ENCODE peak calls at places on chromosomes 1 and 21, in seven cellular contexts. S, M, W, Q, C, Y and O are unnamed samples.
A peak's percentile ranks its signal among the peaks of the same experiment; 100 is the strongest.

GRCh38 chr1:47436304-47436978 is 1.4 kb upstream of the FOXD2 start:
- DNase-seq in S (peak; percentile 90), M (peak; percentile 89), W (peak; percentile 87), Q (peak; percentile 73), C (peak; percentile 94), Y (peak; percentile 88), O (peak; percentile 78)

GRCh38 chr1:55064071-55064581 is 24.8 kb downstream of the PCSK9 start:
- DNase-seq in S (peak; percentile 55), M (peak; percentile 27), W (no peak), Q (no peak), C (no peak), Y (no peak), O (no peak)

GRCh38 chr1:177411371-177411770 is 240.6 kb downstream of the BRINP2 start:
- DNase-seq in S (no peak), M (peak; percentile 43), W (no peak), Q (no peak), C (no peak), Y (no peak), O (no peak)

GRCh38 chr1:3222042-3222692 is 153.2 kb downstream of the PRDM16 start:
- DNase-seq in S (peak; percentile 81), M (no peak), W (peak; percentile 62), Q (peak; percentile 65), C (peak; percentile 81), Y (peak; percentile 82), O (no peak)

GRCh38 chr21:36420571-36421339 is 35.6 kb downstream of the CHAF1B start:
- DNase-seq in S (no peak), M (no peak), W (no peak), Q (no peak), C (no peak), Y (no peak), O (no peak)

GRCh38 chr1:78440381-78440793 is 50.4 kb upstream of the PTGFR start:
- DNase-seq in S (no peak), M (no peak), W (no peak), Q (no peak), C (no peak), Y (no peak), O (no peak)

GRCh38 chr1:101280942-101281654 is 44.3 kb downstream of the S1PR1 start:
- DNase-seq in S (no peak), M (no peak), W (no peak), Q (no peak), C (no peak), Y (no peak), O (no peak)

GRCh38 chr1:7300893-7301292 is 470.2 kb upstream of the VAMP3 start:
- DNase-seq in S (no peak), M (no peak), W (no peak), Q (peak; percentile 0), C (no peak), Y (no peak), O (no peak)

GRCh38 chr1:153505576-153505975 is 30.2 kb downstream of the S100A6 start:
- DNase-seq in S (no peak), M (no peak), W (no peak), Q (no peak), C (no peak), Y (no peak), O (no peak)

GRCh38 chr1:71393301-71393700 is 312.5 kb upstream of the ZRANB2 start:
- DNase-seq in S (no peak), M (no peak), W (no peak), Q (no peak), C (no peak), Y (no peak), O (no peak)

GRCh38 chr1:10538608-10539355 is 64.0 kb downstream of the PEX14 start:
- DNase-seq in S (no peak), M (no peak), W (no peak), Q (no peak), C (no peak), Y (no peak), O (no peak)

GRCh38 chr1:174890024-174890423 is 109.7 kb upstream of the CACYBP start:
- DNase-seq in S (no peak), M (no peak), W (no peak), Q (no peak), C (no peak), Y (no peak), O (no peak)

GRCh38 chr1:3141836-3142235 is 72.8 kb downstream of the PRDM16 start:
- DNase-seq in S (no peak), M (no peak), W (no peak), Q (no peak), C (no peak), Y (no peak), O (no peak)

GRCh38 chr21:42532466-42533181 is 19.0 kb downstream of the SLC37A1 start:
- DNase-seq in S (peak; percentile 82), M (no peak), W (peak; percentile 88), Q (peak; percentile 54), C (peak; percentile 55), Y (peak; percentile 71), O (peak; percentile 82)

GRCh38 chr1:161772397-161772796 is 6.3 kb downstream of the ATF6 start:
- DNase-seq in S (no peak), M (no peak), W (no peak), Q (no peak), C (no peak), Y (no peak), O (no peak)

GRCh38 chr1:39943471-39944290 is 11.3 kb upstream of the MFSD2A start:
- DNase-seq in S (no peak), M (no peak), W (no peak), Q (no peak), C (no peak), Y (no peak), O (no peak)

GRCh38 chr1:86362807-86363206 is 33.3 kb downstream of the ODF2L start:
- DNase-seq in S (no peak), M (no peak), W (no peak), Q (no peak), C (no peak), Y (no peak), O (no peak)

GRCh38 chr1:153921803-153922075 is 1.0 kb downstream of the GATAD2B start:
- DNase-seq in S (peak; percentile 54), M (no peak), W (no peak), Q (no peak), C (peak; percentile 42), Y (no peak), O (no peak)

GRCh38 chr1:86436041-86436440 is 12.1 kb downstream of the CLCA2 start:
- DNase-seq in S (no peak), M (no peak), W (no peak), Q (no peak), C (no peak), Y (no peak), O (no peak)

GRCh38 chr21:44028287-44028659 is 16.2 kb downstream of the TRAPPC10 start:
- DNase-seq in S (no peak), M (no peak), W (peak; percentile 6), Q (no peak), C (no peak), Y (no peak), O (no peak)

GRCh38 chr1:163410073-163410522 is 88.3 kb downstream of the NUF2 start:
- DNase-seq in S (no peak), M (peak; percentile 88), W (no peak), Q (no peak), C (no peak), Y (no peak), O (no peak)

GRCh38 chr1:223482766-223483165 is 89.6 kb downstream of the CCDC185 start:
- DNase-seq in S (no peak), M (no peak), W (no peak), Q (no peak), C (no peak), Y (no peak), O (no peak)

GRCh38 chr21:28427356-28428022 is 565.2 kb downstream of the LTN1 start:
- DNase-seq in S (no peak), M (no peak), W (no peak), Q (no peak), C (no peak), Y (no peak), O (no peak)

GRCh38 chr1:225889743-225890142 is 797 bp upstream of the LEFTY1 start:
- DNase-seq in S (no peak), M (no peak), W (no peak), Q (no peak), C (peak; percentile 39), Y (no peak), O (peak; percentile 22)

GRCh38 chr1:225890346-225891228 is 1.6 kb upstream of the LEFTY1 start:
- DNase-seq in S (no peak), M (no peak), W (no peak), Q (no peak), C (peak; percentile 65), Y (no peak), O (peak; percentile 94)

GRCh38 chr1:225887030-225887314 is 2.0 kb downstream of the LEFTY1 start:
- DNase-seq in S (no peak), M (no peak), W (no peak), Q (no peak), C (no peak), Y (no peak), O (no peak)

GRCh38 chr1:225888289-225888897 is 553 bp downstream of the LEFTY1 start:
- DNase-seq in S (no peak), M (no peak), W (no peak), Q (no peak), C (no peak), Y (no peak), O (no peak)

DNA sequence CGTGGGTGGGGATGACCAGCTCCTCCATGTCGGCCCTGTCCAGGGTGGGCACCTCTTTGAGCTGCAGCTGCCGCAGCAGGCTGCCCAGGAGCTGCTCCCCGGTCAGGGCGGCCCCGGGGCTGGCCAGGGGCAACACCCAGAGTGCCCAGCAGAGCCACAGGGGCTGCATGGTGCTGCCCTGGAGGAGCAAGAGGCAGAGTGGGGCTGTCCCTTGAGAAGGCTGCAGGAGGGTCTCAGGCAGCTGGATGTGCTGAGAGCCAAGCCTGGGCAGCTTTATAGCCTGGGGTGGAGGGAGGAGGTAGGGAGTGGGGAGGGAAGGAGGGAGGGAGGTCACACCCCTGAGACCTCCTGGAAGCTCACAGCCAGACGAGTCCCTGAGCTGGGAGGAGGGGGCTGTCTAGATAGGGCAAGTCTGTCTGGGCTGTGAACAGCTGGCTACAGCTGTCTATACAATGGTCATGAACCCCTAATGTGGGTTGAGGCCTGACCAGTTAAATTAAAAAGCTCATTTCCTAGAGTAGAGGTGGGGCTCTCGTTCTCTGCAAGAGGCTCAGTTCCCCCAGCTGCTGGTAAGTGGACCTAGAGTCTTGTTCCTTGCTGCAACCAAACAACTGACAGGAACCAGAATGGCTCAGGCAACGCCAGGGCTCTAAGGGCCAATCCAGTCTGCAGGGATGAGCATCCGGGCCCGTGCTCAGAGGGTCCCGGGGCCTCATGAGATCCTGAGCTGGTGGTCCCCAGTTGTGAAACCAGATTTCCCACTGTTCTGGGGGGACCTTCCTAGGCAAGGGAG is at the start of gene LEFTY1:
- DNase-seq in S (no peak), M (no peak), W (no peak), Q (no peak), C (peak; percentile 83), Y (no peak), O (no peak)
- H3K4me3 ChIP-seq in S (no peak within 1 kb of the TSS), M (peak within 1 kb of the TSS; percentile 25), W (no peak within 1 kb of the TSS), Q (no peak within 1 kb of the TSS), C (peak within 1 kb of the TSS; percentile 22), Y (no peak within 1 kb of the TSS), O (no peak within 1 kb of the TSS)

GRCh38 chr21:45264919-45265515 is 22.7 kb downstream of the POFUT2 start:
- DNase-seq in S (no peak), M (no peak), W (no peak), Q (no peak), C (no peak), Y (peak; percentile 47), O (peak; percentile 46)
- H3K36me3 ChIP-seq in S (peaks cover 54% of the 10 kb centered on the region), M (peaks cover 5% of the 10 kb centered on the region), W (peaks cover 4% of the 10 kb centered on the region), Q (peaks cover 50% of the 10 kb centered on the region), C (peaks cover 9% of the 10 kb centered on the region), Y (no peaks in the 10 kb centered on the region), O (peaks cover 34% of the 10 kb centered on the region)

GRCh38 chr1:160338580-160338979 is 4.5 kb downstream of the COPA start:
- DNase-seq in S (no peak), M (no peak), W (no peak), Q (no peak), C (no peak), Y (no peak), O (no peak)
- H3K4me3 ChIP-seq in S (no peak overlapping the region), M (no peak overlapping the region), W (no peak overlapping the region), Q (no peak overlapping the region), C (no peak overlapping the region), Y (no peak overlapping the region), O (no peak overlapping the region)

GRCh38 chr1:160352555-160352954 is 9.4 kb downstream of the NCSTN start:
- DNase-seq in S (no peak), M (no peak), W (no peak), Q (no peak), C (no peak), Y (no peak), O (no peak)
- H3K36me3 ChIP-seq in S (peaks cover 100% of the 10 kb centered on the region), M (peaks cover 17% of the 10 kb centered on the region), W (peaks cover 32% of the 10 kb centered on the region), Q (peaks cover 69% of the 10 kb centered on the region), C (peaks cover 21% of the 10 kb centered on the region), Y (no peaks in the 10 kb centered on the region), O (peaks cover 12% of the 10 kb centered on the region)